ENCODE peak calls at places on chromosomes 3 and 15, in five cellular contexts. F is naive thymus-derived CD8-positive, alpha-beta T cell; B is NCI-H1092 treated with DMSO at 0.1 percent for 48 hours; P is NCI-H460; V is ureter. S is an unnamed sample.

GRCh38 chr3:54670269-54671000 is 257.4 kb downstream of the LRTM1 start:
- DNase-seq in P (no peak), B (no peak), V (no peak), F (no peak), S (no peak)

GRCh38 chr3:126155819-126156218 is 24.6 kb downstream of the ALDH1L1 start:
- DNase-seq in V (no peak), B (no peak), F (no peak), P (no peak), S (no peak)

GRCh38 chr3:197298341-197298857 is at the start of gene DLG1:
- DNase-seq in B (peak; percentile 75), P (peak; percentile 79), F (peak; percentile 85), V (peak; percentile 93), S (peak; percentile 64)

GRCh38 chr3:119181765-119182164 is 8.4 kb downstream of the UPK1B start:
- DNase-seq in B (no peak), V (peak; percentile 62), F (no peak), P (no peak), S (no peak)

GRCh38 chr3:50630916-50631315 is 14.0 kb downstream of the MAPKAPK3 start:
- DNase-seq in B (peak; percentile 45), P (no peak), F (no peak), V (no peak), S (no peak)

GRCh38 chr15:99443056-99443756 is 122.6 kb upstream of the MEF2A start:
- DNase-seq in F (no peak), P (no peak), B (no peak), V (no peak), S (no peak)

GRCh38 chr15:68787609-68788264 is 33.0 kb downstream of the ANP32A start:
- DNase-seq in V (peak; percentile 70), B (no peak), F (no peak), P (no peak), S (no peak)

GRCh38 chr15:88765212-88765611 is 38.0 kb upstream of the ACAN start:
- DNase-seq in V (no peak), F (no peak), P (no peak), B (no peak), S (no peak)

GRCh38 chr15:78075490-78076230 is 1.9 kb downstream of the TBC1D2B start:
- DNase-seq in V (peak; percentile 75), B (no peak), F (no peak), P (no peak), S (peak; percentile 13)

S was measured in SHP77.